ENCODE peak calls at places on chromosomes 7 and 10, in four cellular contexts. J is IMR-90, Z is transverse colon, N is adrenal gland. D is an unnamed sample.
A peak's percentile ranks its signal among the peaks of the same experiment; 100 is the strongest.

GRCh38 chr10:120891367-120891766 is 40.2 kb downstream of the WDR11 start:
- DNase-seq in N (no peak), J (peak; percentile 49), Z (no peak), D (no peak)

GRCh38 chr10:45580781-45581496 is 91.6 kb downstream of the ZFAND4 start:
- DNase-seq in N (no peak), J (no peak), Z (peak; percentile 47), D (peak; percentile 82)

GRCh38 chr7:116863168-116863670 is 832 bp downstream of the CAPZA2 start:
- DNase-seq in Z (peak; percentile 23), N (peak; percentile 28), J (peak; percentile 21), D (peak; percentile 60)

GRCh38 chr7:78099715-78100477 is 301.3 kb downstream of the PHTF2 start:
- DNase-seq in N (no peak), Z (no peak), J (peak; percentile 85), D (no peak)

GRCh38 chr7:79434098-79434497 is 19.4 kb downstream of the MAGI2 start:
- DNase-seq in J (peak; percentile 90), N (no peak), Z (no peak), D (no peak)

GRCh38 chr7:26375604-26376207 is 84.0 kb downstream of the SNX10 start:
- DNase-seq in J (no peak), Z (no peak), N (no peak), D (no peak)

GRCh38 chr10:23694446-23694920 is 255.6 kb downstream of the OTUD1 start:
- DNase-seq in N (no peak), J (no peak), Z (no peak), D (no peak)

GRCh38 chr10:14658331-14659122 is 116.2 kb downstream of the FAM107B start:
- DNase-seq in Z (no peak), N (no peak), J (peak; percentile 94), D (no peak)

GRCh38 chr7:24115661-24116060 is 168.3 kb upstream of the NPY start:
- DNase-seq in N (no peak), J (no peak), Z (no peak), D (no peak)

GRCh38 chr7:2807846-2808772 is 36.0 kb downstream of the GNA12 start:
- DNase-seq in J (peak; percentile 68), N (peak; percentile 22), Z (no peak), D (no peak)

GRCh38 chr10:59019603-59020002 is 156.8 kb upstream of the PHYHIPL start:
- DNase-seq in N (no peak), J (no peak), Z (no peak), D (no peak)

GRCh38 chr10:119377905-119378736 is 164.4 kb downstream of the RGS10 start:
- DNase-seq in J (no peak), N (peak; percentile 32), Z (no peak), D (no peak)

GRCh38 chr10:74244097-74244685 is 93.2 kb downstream of the ADK start:
- DNase-seq in J (peak; percentile 73), N (no peak), Z (no peak), D (peak; percentile 64)

GRCh38 chr7:90896458-90896857 is 300.3 kb downstream of the CDK14 start:
- DNase-seq in N (no peak), Z (no peak), J (no peak), D (no peak)

GRCh38 chr10:59319854-59320253 is 42.5 kb downstream of the FAM13C start:
- DNase-seq in Z (no peak), N (no peak), J (no peak), D (no peak)

GRCh38 chr10:102422586-102423129 is 2.0 kb downstream of the FBXL15 start:
- DNase-seq in J (peak; percentile 69), Z (peak; percentile 90), N (peak; percentile 86), D (peak; percentile 82)

GRCh38 chr7:124784879-124785818 is 19.6 kb upstream of the GPR37 start:
- DNase-seq in J (peak; percentile 73), N (peak; percentile 69), Z (peak; percentile 44), D (peak; percentile 20)

GRCh38 chr7:157612664-157613561 is 276.1 kb downstream of the DNAJB6 start:
- DNase-seq in J (no peak), N (peak; percentile 28), Z (peak; percentile 43), D (no peak)
- TF ChIP-seq POLR2A in J (no peak), N (no peak), Z (no peak), D (no peak)

GRCh38 chr7:151086802-151087246 is 549 bp downstream of the AGAP3 start:
- DNase-seq in N (no peak), Z (peak; percentile 35), J (no peak), D (peak; percentile 67)

GRCh38 chr7:151087247-151088018 is 1.2 kb downstream of the AGAP3 start:
- DNase-seq in Z (peak; percentile 74), J (peak; percentile 52), N (peak; percentile 66), D (peak; percentile 64)

GRCh38 chr7:151083824-151084160 is 499 bp upstream of the TMUB1 start:
- DNase-seq in J (no peak), N (no peak), Z (no peak), D (no peak)

GRCh38 chr7:151085329-151085690 is 965 bp upstream of the AGAP3 start:
- DNase-seq in N (no peak), Z (no peak), J (no peak), D (no peak)

GRCh38 chr7:151085691-151086620 is at the start of gene AGAP3:
- DNase-seq in N (peak; percentile 91), Z (peak; percentile 90), J (peak; percentile 70), D (peak; percentile 81)
- TF ChIP-seq POLR2A in N (peak; percentile 40), Z (peak; percentile 61), J (peak; percentile 61), D (peak; percentile 51)

GRCh38 chr10:71814923-71815411 is 36.1 kb downstream of the PSAP start:
- DNase-seq in Z (no peak), N (no peak), J (no peak), D (no peak)

GRCh38 chr10:71816421-71816851 is 34.6 kb downstream of the PSAP start:
- DNase-seq in N (no peak), Z (no peak), J (no peak), D (no peak)

GRCh38 chr10:71816931-71817631 is 34.0 kb downstream of the PSAP start:
- DNase-seq in Z (no peak), N (no peak), J (no peak), D (no peak)

GRCh38 chr10:71817831-71818268 is 33.2 kb downstream of the PSAP start:
- DNase-seq in N (peak; percentile 88), J (no peak), Z (no peak), D (no peak)

GRCh38 chr10:71815515-71816130 is 35.4 kb downstream of the PSAP start:
- DNase-seq in J (no peak), N (no peak), Z (no peak), D (no peak)
- TF ChIP-seq POLR2A in J (no peak), N (no peak), Z (no peak), D (no peak)

GRCh38 chr7:131327626-131328386 is at the start of gene MKLN1:
- DNase-seq in J (peak; percentile 85), N (peak; percentile 94), Z (peak; percentile 95), D (peak; percentile 97)

GRCh38 chr7:131327049-131327625 is 539 bp upstream of the MKLN1 start:
- DNase-seq in Z (peak; percentile 50), J (peak; percentile 79), N (peak; percentile 46), D (no peak)

GRCh38 chr7:131329176-131329570 is 1.5 kb downstream of the MKLN1 start:
- DNase-seq in Z (no peak), J (no peak), N (peak; percentile 56), D (peak; percentile 32)

GRCh38 chr7:131330299-131330698 is 2.6 kb downstream of the MKLN1 start:
- DNase-seq in N (no peak), J (no peak), Z (no peak), D (no peak)

GRCh38 chr7:131328387-131329175 is 905 bp downstream of the MKLN1 start:
- DNase-seq in Z (no peak), J (peak; percentile 41), N (no peak), D (peak; percentile 51)
- TF ChIP-seq POLR2A in Z (no peak), J (no peak), N (no peak), D (no peak)

DNA sequence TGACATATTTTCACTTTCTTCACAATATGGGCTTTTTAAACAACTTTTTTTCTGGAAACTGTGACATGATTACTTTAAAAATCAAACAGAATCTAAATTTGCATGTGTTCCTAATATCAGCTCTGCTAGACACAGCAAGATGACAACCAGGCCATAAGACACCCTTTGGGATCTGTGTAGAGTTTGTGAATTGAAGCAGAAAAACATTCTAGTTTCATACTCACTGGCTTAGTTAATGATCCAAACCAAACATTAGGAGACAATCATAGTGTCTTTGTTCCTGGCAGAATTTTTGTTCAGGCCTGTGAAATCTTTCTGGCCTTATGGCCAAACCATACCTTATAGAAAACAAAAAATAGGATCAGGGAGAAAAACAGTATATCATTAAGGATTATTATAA is 79.0 kb upstream of the PPP1R3C start:
- DNase-seq in N (no peak), Z (no peak), J (no peak), D (no peak)
- TF ChIP-seq POLR2A in N (no peak), Z (no peak), J (no peak), D (no peak)

GRCh38 chr7:38179719-38180333 is 1.8 kb downstream of the STARD3NL start:
- DNase-seq in Z (no peak), N (no peak), J (peak; percentile 37), D (peak; percentile 36)

GRCh38 chr7:38178695-38179344 is 775 bp downstream of the STARD3NL start:
- DNase-seq in N (no peak), Z (no peak), J (peak; percentile 54), D (no peak)

GRCh38 chr7:38181111-38181510 is 3.1 kb downstream of the STARD3NL start:
- DNase-seq in J (no peak), N (no peak), Z (no peak), D (no peak)

GRCh38 chr7:38177621-38178003 is 433 bp upstream of the STARD3NL start:
- DNase-seq in Z (no peak), N (no peak), J (no peak), D (no peak)

DNA sequence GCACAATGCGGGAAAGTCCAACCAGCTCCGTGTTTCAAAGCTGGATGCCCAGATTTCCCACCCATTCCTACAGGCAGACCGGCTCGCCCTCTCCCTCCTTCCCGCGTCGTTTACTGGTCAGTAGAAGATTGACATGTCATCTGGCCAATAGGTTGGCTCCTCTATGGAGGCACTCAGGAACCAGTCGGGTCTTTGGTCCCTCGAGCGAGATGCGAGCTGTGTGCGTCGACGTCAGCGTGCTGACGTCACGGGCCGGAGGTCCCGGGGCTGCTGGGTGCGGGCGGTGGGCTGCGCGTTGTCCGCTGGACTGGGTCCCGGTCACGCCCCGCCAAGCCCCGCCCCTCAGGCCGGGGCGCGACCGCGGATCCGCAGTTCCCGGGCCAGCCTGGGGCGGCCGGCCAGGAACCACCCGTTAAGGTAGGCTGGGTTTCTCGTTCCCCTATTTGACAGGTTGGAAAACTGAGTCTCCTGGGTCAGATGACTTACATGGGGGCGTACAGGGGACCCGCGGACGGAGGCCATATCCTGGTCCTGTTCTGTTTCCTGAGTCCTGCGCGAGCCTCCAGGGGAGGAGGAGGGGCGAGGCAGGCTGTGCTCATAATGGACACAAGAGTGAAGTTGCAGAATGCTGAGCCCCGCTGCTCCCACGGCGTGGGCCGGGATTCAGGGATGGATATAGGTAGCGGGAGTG is at the start of gene STARD3NL:
- DNase-seq in Z (peak; percentile 95), J (peak; percentile 100), N (peak; percentile 98), D (peak; percentile 99)
- TF ChIP-seq POLR2A in Z (peak; percentile 65), J (peak; percentile 77), N (peak; percentile 71), D (peak; percentile 79)

D was measured in erythroblast.